ENCODE peak calls at places on chromosomes 5 and 9, in seven cellular contexts. Y is nephron progenitor cell; T is AG08396; S is endothelial cell of umbilical vein; W is CD8-positive, alpha-beta T cell; Z is A673; A is NCI-H2227 treated with DMSO at 0.1 percent for 48 hours. P is an unnamed sample.

GRCh38 chr5:53882637-53883036 is 322.2 kb downstream of the NDUFS4 start:
- DNase-seq in T (peak), Y (no peak), Z (no peak), W (no peak), A (no peak), S (no peak), P (no peak)

GRCh38 chr9:34072868-34073590 is 24.3 kb upstream of the UBAP2 start:
- DNase-seq in T (peak), W (no peak), A (no peak), Z (no peak), Y (peak), S (no peak), P (no peak)

GRCh38 chr9:19451240-19452087 is 42.7 kb downstream of the ACER2 start:
- DNase-seq in Y (no peak), Z (no peak), A (no peak), T (no peak), S (no peak), W (no peak), P (no peak)

GRCh38 chr9:110753734-110754231 is 85.2 kb downstream of the MUSK start:
- DNase-seq in S (no peak), T (no peak), A (no peak), W (no peak), Y (no peak), Z (no peak), P (no peak)

GRCh38 chr5:73311291-73312110 is 137.1 kb downstream of the FOXD1 start:
- DNase-seq in Z (peak), A (no peak), S (no peak), Y (peak), W (no peak), T (peak), P (no peak)

GRCh38 chr5:154221371-154221896 is 30.9 kb downstream of the GALNT10 start:
- DNase-seq in S (peak), W (peak), Y (no peak), T (peak), Z (peak), A (no peak), P (no peak)

GRCh38 chr9:89185980-89186379 is 7.4 kb upstream of the SHC3 start:
- DNase-seq in A (no peak), T (peak), Z (peak), S (no peak), W (peak), Y (peak), P (no peak)

GRCh38 chr9:4866239-4866969 is 73.7 kb downstream of the RCL1 start:
- DNase-seq in T (no peak), Y (no peak), S (peak), A (no peak), W (no peak), Z (no peak), P (no peak)

GRCh38 chr9:20620658-20621552 is 1.4 kb downstream of the MLLT3 start:
- DNase-seq in T (peak), Z (no peak), S (peak), Y (peak), W (peak), A (no peak), P (no peak)